ENCODE peak calls at places on chromosomes 2 and 18, in nine cellular contexts. G is pancreas; U is right atrium auricular region; O is choroid plexus epithelial cell; R is GM23248; I is thoracic aorta; D is CD8-positive, alpha-beta T cell; J is uterus; L is body of pancreas. N is an unnamed sample.

GRCh38 chr2:216713691-216714411 is 18.5 kb upstream of the IGFBP5 start:
- DNase-seq in G (no peak), U (no peak), O (peak), R (peak), I (peak), D (no peak), J (peak), L (no peak), N (no peak)

GRCh38 chr2:68796306-68796905 is 61.8 kb downstream of the ARHGAP25 start:
- DNase-seq in G (no peak), U (no peak), O (peak), R (no peak), I (no peak), D (no peak), J (no peak), L (no peak), N (no peak)

GRCh38 chr2:217336694-217337093 is 476.8 kb upstream of the TNP1 start:
- DNase-seq in G (no peak), U (no peak), O (no peak), R (no peak), I (no peak), D (no peak), J (no peak), L (no peak), N (no peak)

GRCh38 chr18:52237551-52237950 is 102.4 kb upstream of the DCC start:
- DNase-seq in G (no peak), U (no peak), O (peak), R (peak), I (no peak), D (no peak), J (no peak), L (no peak), N (no peak)

GRCh38 chr2:12244070-12244469 is 472.7 kb upstream of the TRIB2 start:
- DNase-seq in G (no peak), U (no peak), O (peak), R (peak), I (no peak), D (no peak), J (no peak), L (no peak), N (no peak)

GRCh38 chr18:57640749-57641148 is 19.1 kb upstream of the NARS1 start:
- DNase-seq in G (no peak), U (no peak), O (no peak), R (peak), I (no peak), D (no peak), J (no peak), L (no peak), N (no peak)

GRCh38 chr18:25109484-25109883 is 242.5 kb downstream of the ZNF521 start:
- DNase-seq in G (no peak), U (no peak), O (peak), R (no peak), I (no peak), D (no peak), J (no peak), L (no peak), N (no peak)

GRCh38 chr2:62660087-62660486 is 45.4 kb upstream of the EHBP1 start:
- DNase-seq in G (no peak), U (no peak), O (no peak), R (peak), I (no peak), D (no peak), J (no peak), L (no peak), N (no peak)

GRCh38 chr2:10231551-10232085 is 71.1 kb upstream of the HPCAL1 start:
- DNase-seq in G (no peak), U (no peak), O (no peak), R (no peak), I (no peak), D (no peak), J (peak), L (no peak), N (no peak)

GRCh38 chr2:79638943-79639342 is 126.1 kb downstream of the CTNNA2 start:
- DNase-seq in G (no peak), U (no peak), O (no peak), R (no peak), I (no peak), D (no peak), J (no peak), L (no peak), N (no peak)

GRCh38 chr2:54081574-54081973 is 33.8 kb upstream of the ACYP2 start:
- DNase-seq in G (no peak), U (no peak), O (peak), R (no peak), I (no peak), D (no peak), J (no peak), L (no peak), N (no peak)

GRCh38 chr2:235268535-235268934 is 225.3 kb upstream of the AGAP1 start:
- DNase-seq in G (no peak), U (no peak), O (peak), R (peak), I (no peak), D (no peak), J (no peak), L (no peak), N (no peak)

GRCh38 chr2:172431428-172431827 is 4.0 kb downstream of the ITGA6 start:
- DNase-seq in G (peak), U (no peak), O (no peak), R (no peak), I (no peak), D (no peak), J (peak), L (peak), N (no peak)

GRCh38 chr2:70125498-70125898 is 38.2 kb downstream of the PCBP1 start:
- DNase-seq in G (no peak), U (no peak), O (no peak), R (no peak), I (no peak), D (no peak), J (no peak), L (no peak), N (no peak)

GRCh38 chr2:70123051-70123828 is 36.0 kb downstream of the PCBP1 start:
- DNase-seq in G (peak), U (peak), O (peak), R (peak), I (no peak), D (no peak), J (peak), L (peak), N (peak)

GRCh38 chr2:70122470-70122869 is 35.2 kb downstream of the PCBP1 start:
- DNase-seq in G (no peak), U (no peak), O (no peak), R (no peak), I (no peak), D (no peak), J (no peak), L (no peak), N (no peak)

GRCh38 chr2:70124983-70125480 is 37.8 kb downstream of the PCBP1 start:
- DNase-seq in G (peak), U (peak), O (peak), R (peak), I (no peak), D (peak), J (peak), L (peak), N (peak)

DNA sequence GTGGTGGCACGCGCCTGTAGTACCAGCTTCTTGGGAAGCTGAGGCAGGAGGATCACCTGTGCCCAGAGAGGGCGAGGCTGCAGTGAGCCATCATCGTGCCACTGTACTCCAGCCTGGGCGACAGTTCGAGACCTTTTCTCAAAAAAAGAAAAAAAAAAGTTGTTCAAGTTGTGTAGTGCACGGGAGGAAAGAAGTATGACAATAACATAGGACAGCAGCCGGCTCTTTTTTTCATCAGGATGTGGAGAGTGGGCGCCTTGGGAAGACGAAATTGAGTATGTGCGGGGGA is 36.5 kb downstream of the PCBP1 start:
- DNase-seq in G (no peak), U (no peak), O (no peak), R (no peak), I (no peak), D (no peak), J (no peak), L (no peak), N (no peak)
- H3K4me3 ChIP-seq in G (peak), U (peak), O (peak), R (peak), I (peak), D (peak), J (peak), L (no peak), N (peak)

GRCh38 chr2:144520718-144521487 is 984 bp upstream of the ZEB2 start:
- DNase-seq in G (no peak), U (no peak), O (peak), R (peak), I (no peak), D (no peak), J (no peak), L (no peak), N (no peak)
- H3K4me3 ChIP-seq in G (no peak), U (peak), O (peak), R (peak), I (peak), D (no peak), J (no peak), L (no peak), N (no peak)

DNA sequence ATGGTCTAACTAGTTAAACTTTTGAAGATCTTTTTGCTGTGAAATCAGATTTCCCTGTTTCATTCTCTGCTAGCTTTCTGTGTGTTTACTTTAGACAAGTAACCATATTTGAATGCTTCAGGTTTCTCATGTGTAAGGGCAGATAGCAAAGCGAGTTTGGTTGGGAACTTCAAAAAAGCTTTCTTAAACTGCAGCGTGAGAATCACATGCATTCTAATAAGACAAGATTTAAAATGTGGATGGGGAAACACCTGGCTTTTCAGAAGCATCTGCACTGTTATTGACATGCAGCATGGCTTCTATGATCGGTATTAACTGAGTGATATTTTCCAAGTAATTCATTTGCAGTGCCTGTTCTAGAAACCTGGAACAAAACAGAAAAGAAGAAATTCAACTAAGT is 119.3 kb downstream of the ABCA12 start:
- DNase-seq in G (no peak), U (no peak), O (no peak), R (no peak), I (no peak), D (no peak), J (no peak), L (no peak), N (no peak)
- H3K4me3 ChIP-seq in G (no peak), U (no peak), O (no peak), R (no peak), I (no peak), D (no peak), J (no peak), L (no peak), N (no peak)

GRCh38 chr2:871926-872680 is 78.5 kb upstream of the SNTG2 start:
- DNase-seq in G (no peak), U (no peak), O (no peak), R (no peak), I (no peak), D (no peak), J (no peak), L (no peak), N (no peak)

GRCh38 chr2:871175-871727 is 79.4 kb upstream of the SNTG2 start:
- DNase-seq in G (no peak), U (no peak), O (no peak), R (no peak), I (no peak), D (no peak), J (no peak), L (no peak), N (no peak)

GRCh38 chr2:875687-876615 is 74.7 kb upstream of the SNTG2 start:
- DNase-seq in G (no peak), U (no peak), O (no peak), R (no peak), I (no peak), D (no peak), J (no peak), L (no peak), N (peak)

GRCh38 chr2:873027-873426 is 77.6 kb upstream of the SNTG2 start:
- DNase-seq in G (no peak), U (no peak), O (no peak), R (no peak), I (no peak), D (no peak), J (no peak), L (no peak), N (no peak)

GRCh38 chr2:873651-874580 is 76.7 kb upstream of the SNTG2 start:
- DNase-seq in G (no peak), U (no peak), O (no peak), R (no peak), I (no peak), D (no peak), J (no peak), L (no peak), N (no peak)
- H3K4me3 ChIP-seq in G (no peak), U (no peak), O (no peak), R (no peak), I (no peak), D (no peak), J (no peak), L (no peak), N (no peak)

N was measured in H7.